ENCODE peak calls at places on chromosome 6, in six cellular contexts. One of them, this sample, is unnamed.
A peak's percentile ranks its signal among the peaks of the same experiment; 100 is the strongest.

GRCh38 chr6:143117108-143117507 is 56.4 kb downstream of the AIG1 start:
- DNase-seq in ACHN: no peak
- DNase-seq in GM23248: no peak
- DNase-seq in left cardiac atrium: no peak
- DNase-seq in sigmoid colon: no peak
- DNase-seq in NCI-H1417: no peak
- DNase-seq in this sample: no peak

GRCh38 chr6:38131527-38131965 is 312.0 kb downstream of the ZFAND3 start:
- DNase-seq in sigmoid colon: no peak
- DNase-seq in left cardiac atrium: no peak
- DNase-seq in ACHN: peak; percentile 19
- DNase-seq in GM23248: peak; percentile 96
- DNase-seq in NCI-H1417: no peak
- DNase-seq in this sample: no peak

GRCh38 chr6:121884621-121885020 is 449.2 kb downstream of the GJA1 start:
- DNase-seq in sigmoid colon: no peak
- DNase-seq in ACHN: no peak
- DNase-seq in GM23248: no peak
- DNase-seq in left cardiac atrium: no peak
- DNase-seq in NCI-H1417: no peak
- DNase-seq in this sample: no peak

GRCh38 chr6:46848684-46849360 is 55.6 kb downstream of the MEP1A start:
- DNase-seq in sigmoid colon: peak; percentile 90
- DNase-seq in GM23248: peak; percentile 84
- DNase-seq in ACHN: peak; percentile 70
- DNase-seq in NCI-H1417: peak; percentile 72
- DNase-seq in left cardiac atrium: peak; percentile 90
- DNase-seq in this sample: peak; percentile 34

GRCh38 chr6:53669592-53669991 is 4.0 kb upstream of the KLHL31 start:
- DNase-seq in ACHN: no peak
- DNase-seq in left cardiac atrium: no peak
- DNase-seq in NCI-H1417: no peak
- DNase-seq in GM23248: no peak
- DNase-seq in sigmoid colon: no peak
- DNase-seq in this sample: no peak

GRCh38 chr6:53103993-53104675 is 38.9 kb downstream of the FBXO9 start:
- DNase-seq in GM23248: peak; percentile 26
- DNase-seq in sigmoid colon: no peak
- DNase-seq in left cardiac atrium: no peak
- DNase-seq in NCI-H1417: no peak
- DNase-seq in ACHN: peak; percentile 55
- DNase-seq in this sample: no peak

GRCh38 chr6:150439373-150439772 is 70.6 kb downstream of the IYD start:
- DNase-seq in NCI-H1417: no peak
- DNase-seq in left cardiac atrium: no peak
- DNase-seq in ACHN: no peak
- DNase-seq in sigmoid colon: no peak
- DNase-seq in GM23248: no peak
- DNase-seq in this sample: no peak

GRCh38 chr6:25130518-25130917 is 148.7 kb upstream of the CARMIL1 start:
- DNase-seq in ACHN: no peak
- DNase-seq in sigmoid colon: no peak
- DNase-seq in NCI-H1417: no peak
- DNase-seq in GM23248: no peak
- DNase-seq in left cardiac atrium: no peak
- DNase-seq in this sample: no peak

GRCh38 chr6:165298426-165298825 is 11.0 kb downstream of the C6orf118 start:
- DNase-seq in ACHN: no peak
- DNase-seq in GM23248: no peak
- DNase-seq in sigmoid colon: no peak
- DNase-seq in NCI-H1417: no peak
- DNase-seq in left cardiac atrium: no peak
- DNase-seq in this sample: no peak

GRCh38 chr6:42281570-42281969 is 63.9 kb upstream of the MRPS10 start:
- DNase-seq in ACHN: no peak
- DNase-seq in sigmoid colon: no peak
- DNase-seq in GM23248: no peak
- DNase-seq in left cardiac atrium: no peak
- DNase-seq in NCI-H1417: no peak
- DNase-seq in this sample: no peak

GRCh38 chr6:33977606-33978438 is 168.1 kb downstream of the GRM4 start:
- DNase-seq in GM23248: no peak
- DNase-seq in NCI-H1417: no peak
- DNase-seq in left cardiac atrium: no peak
- DNase-seq in ACHN: no peak
- DNase-seq in sigmoid colon: no peak
- DNase-seq in this sample: no peak

GRCh38 chr6:3500262-3501001 is 43.6 kb upstream of the SLC22A23 start:
- DNase-seq in NCI-H1417: no peak
- DNase-seq in left cardiac atrium: no peak
- DNase-seq in sigmoid colon: no peak
- DNase-seq in GM23248: peak; percentile 84
- DNase-seq in ACHN: no peak
- DNase-seq in this sample: no peak

GRCh38 chr6:103177800-103178199 is 1681.9 kb downstream of the HACE1 start:
- DNase-seq in GM23248: no peak
- DNase-seq in left cardiac atrium: no peak
- DNase-seq in sigmoid colon: no peak
- DNase-seq in ACHN: no peak
- DNase-seq in NCI-H1417: no peak
- DNase-seq in this sample: no peak

GRCh38 chr6:89145461-89145961 is 344 bp upstream of the PM20D2 start:
- DNase-seq in NCI-H1417: peak; percentile 65
- DNase-seq in left cardiac atrium: no peak
- DNase-seq in ACHN: peak; percentile 38
- DNase-seq in sigmoid colon: no peak
- DNase-seq in GM23248: peak; percentile 52
- DNase-seq in this sample: peak; percentile 37

GRCh38 chr6:111586554-111586953 is 19.1 kb downstream of the TRAF3IP2 start:
- DNase-seq in sigmoid colon: no peak
- DNase-seq in GM23248: no peak
- DNase-seq in left cardiac atrium: no peak
- DNase-seq in ACHN: no peak
- DNase-seq in NCI-H1417: peak; percentile 81
- DNase-seq in this sample: no peak

GRCh38 chr6:25963426-25964123 is 973 bp downstream of the TRIM38 start:
- DNase-seq in GM23248: no peak
- DNase-seq in sigmoid colon: no peak
- DNase-seq in left cardiac atrium: no peak
- DNase-seq in NCI-H1417: no peak
- DNase-seq in ACHN: no peak
- DNase-seq in this sample: no peak

GRCh38 chr6:8085053-8085511 is 17.3 kb downstream of the EEF1E1 start:
- DNase-seq in ACHN: peak; percentile 95
- DNase-seq in sigmoid colon: no peak
- DNase-seq in NCI-H1417: no peak
- DNase-seq in left cardiac atrium: peak; percentile 34
- DNase-seq in GM23248: peak; percentile 92
- DNase-seq in this sample: no peak

GRCh38 chr6:161301338-161301737 is 27.5 kb upstream of the AGPAT4 start:
- DNase-seq in GM23248: peak; percentile 86
- DNase-seq in ACHN: no peak
- DNase-seq in sigmoid colon: no peak
- DNase-seq in left cardiac atrium: no peak
- DNase-seq in NCI-H1417: no peak
- DNase-seq in this sample: no peak

GRCh38 chr6:3165631-3166534 is 8.5 kb upstream of the TUBB2A start:
- DNase-seq in NCI-H1417: no peak
- DNase-seq in left cardiac atrium: no peak
- DNase-seq in GM23248: peak; percentile 73
- DNase-seq in ACHN: no peak
- DNase-seq in sigmoid colon: no peak
- DNase-seq in this sample: no peak

GRCh38 chr6:143490775-143491174 is 20.7 kb downstream of the FUCA2 start:
- DNase-seq in sigmoid colon: no peak
- DNase-seq in GM23248: no peak
- DNase-seq in ACHN: no peak
- DNase-seq in left cardiac atrium: no peak
- DNase-seq in NCI-H1417: no peak
- DNase-seq in this sample: no peak

GRCh38 chr6:100761841-100762240 is 119.3 kb downstream of the ASCC3 start:
- DNase-seq in GM23248: no peak
- DNase-seq in sigmoid colon: no peak
- DNase-seq in NCI-H1417: no peak
- DNase-seq in ACHN: no peak
- DNase-seq in left cardiac atrium: no peak
- DNase-seq in this sample: no peak

GRCh38 chr6:70312165-70312564 is 9.3 kb upstream of the COL9A1 start:
- DNase-seq in left cardiac atrium: no peak
- DNase-seq in sigmoid colon: no peak
- DNase-seq in ACHN: peak; percentile 91
- DNase-seq in GM23248: peak; percentile 43
- DNase-seq in NCI-H1417: no peak
- DNase-seq in this sample: no peak

GRCh38 chr6:11194399-11195274 is 37.8 kb downstream of the NEDD9 start:
- DNase-seq in ACHN: no peak
- DNase-seq in left cardiac atrium: peak; percentile 40
- DNase-seq in GM23248: no peak
- DNase-seq in NCI-H1417: no peak
- DNase-seq in sigmoid colon: no peak
- DNase-seq in this sample: no peak

GRCh38 chr6:167564416-167565250 is 239.7 kb downstream of the TTLL2 start:
- DNase-seq in NCI-H1417: no peak
- DNase-seq in ACHN: no peak
- DNase-seq in GM23248: no peak
- DNase-seq in sigmoid colon: peak; percentile 54
- DNase-seq in left cardiac atrium: no peak
- DNase-seq in this sample: no peak

GRCh38 chr6:109271622-109272021 is 110.6 kb downstream of the CD164 start:
- DNase-seq in GM23248: no peak
- DNase-seq in NCI-H1417: no peak
- DNase-seq in ACHN: no peak
- DNase-seq in left cardiac atrium: no peak
- DNase-seq in sigmoid colon: no peak
- DNase-seq in this sample: no peak

GRCh38 chr6:11869656-11870340 is 91.2 kb upstream of the ADTRP start:
- DNase-seq in left cardiac atrium: peak; percentile 51
- DNase-seq in NCI-H1417: no peak
- DNase-seq in ACHN: no peak
- DNase-seq in GM23248: peak; percentile 27
- DNase-seq in sigmoid colon: no peak
- DNase-seq in this sample: no peak

GRCh38 chr6:161035981-161036263 is 44.4 kb downstream of the MAP3K4 start:
- DNase-seq in GM23248: no peak
- DNase-seq in sigmoid colon: no peak
- DNase-seq in left cardiac atrium: no peak
- DNase-seq in NCI-H1417: no peak
- DNase-seq in ACHN: no peak
- DNase-seq in this sample: no peak

GRCh38 chr6:82144852-82145332 is 102.7 kb downstream of the IBTK start:
- DNase-seq in sigmoid colon: no peak
- DNase-seq in left cardiac atrium: peak; percentile 61
- DNase-seq in NCI-H1417: no peak
- DNase-seq in ACHN: peak; percentile 80
- DNase-seq in GM23248: peak; percentile 91
- DNase-seq in this sample: no peak

GRCh38 chr6:116562614-116563013 is 8.7 kb upstream of the RWDD1 start:
- DNase-seq in NCI-H1417: no peak
- DNase-seq in ACHN: no peak
- DNase-seq in sigmoid colon: no peak
- DNase-seq in left cardiac atrium: no peak
- DNase-seq in GM23248: no peak
- DNase-seq in this sample: no peak

GRCh38 chr6:21970560-21970959 is 326.3 kb downstream of the PRL start:
- DNase-seq in sigmoid colon: no peak
- DNase-seq in GM23248: no peak
- DNase-seq in left cardiac atrium: no peak
- DNase-seq in NCI-H1417: no peak
- DNase-seq in ACHN: no peak
- DNase-seq in this sample: no peak

GRCh38 chr6:167345960-167346359 is 21.1 kb downstream of the TTLL2 start:
- DNase-seq in GM23248: no peak
- DNase-seq in ACHN: no peak
- DNase-seq in left cardiac atrium: no peak
- DNase-seq in sigmoid colon: no peak
- DNase-seq in NCI-H1417: no peak
- DNase-seq in this sample: no peak

This sample was measured in GM12891.